ENCODE peak calls at places on chromosomes 16 and 17, in six cellular contexts. One of them, this sample, is unnamed.

GRCh38 chr16:22932032-22932771 is 118.2 kb downstream of the HS3ST2 start:
- DNase-seq in CD8-positive, alpha-beta T cell: no peak
- DNase-seq in IMR-90: no peak
- DNase-seq in neural progenitor cell: no peak
- DNase-seq in cardiac fibroblast: no peak
- DNase-seq in left ventricle myocardium inferior: no peak
- DNase-seq in this sample: no peak

GRCh38 chr17:55676274-55676673 is 46.4 kb downstream of the TMEM100 start:
- DNase-seq in cardiac fibroblast: no peak
- DNase-seq in CD8-positive, alpha-beta T cell: no peak
- DNase-seq in left ventricle myocardium inferior: no peak
- DNase-seq in neural progenitor cell: no peak
- DNase-seq in IMR-90: no peak
- DNase-seq in this sample: no peak

GRCh38 chr17:15513058-15513858 is 45.8 kb upstream of the CDRT4 start:
- DNase-seq in CD8-positive, alpha-beta T cell: no peak
- DNase-seq in left ventricle myocardium inferior: no peak
- DNase-seq in neural progenitor cell: no peak
- DNase-seq in cardiac fibroblast: peak; percentile 58
- DNase-seq in IMR-90: peak; percentile 64
- DNase-seq in this sample: peak; percentile 54

GRCh38 chr17:66398059-66398458 is 95.6 kb downstream of the PRKCA start:
- DNase-seq in cardiac fibroblast: no peak
- DNase-seq in neural progenitor cell: no peak
- DNase-seq in IMR-90: no peak
- DNase-seq in CD8-positive, alpha-beta T cell: no peak
- DNase-seq in left ventricle myocardium inferior: no peak
- DNase-seq in this sample: no peak

GRCh38 chr16:64990101-64990500 is 131.8 kb downstream of the CDH11 start:
- DNase-seq in neural progenitor cell: no peak
- DNase-seq in cardiac fibroblast: no peak
- DNase-seq in CD8-positive, alpha-beta T cell: no peak
- DNase-seq in left ventricle myocardium inferior: no peak
- DNase-seq in IMR-90: no peak
- DNase-seq in this sample: no peak

GRCh38 chr17:29167393-29168078 is 12.7 kb downstream of the MYO18A start:
- DNase-seq in cardiac fibroblast: no peak
- DNase-seq in neural progenitor cell: no peak
- DNase-seq in left ventricle myocardium inferior: no peak
- DNase-seq in CD8-positive, alpha-beta T cell: no peak
- DNase-seq in IMR-90: no peak
- DNase-seq in this sample: no peak

GRCh38 chr16:86026916-86027315 is 128.0 kb downstream of the IRF8 start:
- DNase-seq in left ventricle myocardium inferior: no peak
- DNase-seq in cardiac fibroblast: no peak
- DNase-seq in IMR-90: no peak
- DNase-seq in CD8-positive, alpha-beta T cell: no peak
- DNase-seq in neural progenitor cell: no peak
- DNase-seq in this sample: no peak

GRCh38 chr17:12896386-12896785 is 107.1 kb downstream of the ARHGAP44 start:
- DNase-seq in IMR-90: peak; percentile 2
- DNase-seq in neural progenitor cell: no peak
- DNase-seq in cardiac fibroblast: no peak
- DNase-seq in CD8-positive, alpha-beta T cell: no peak
- DNase-seq in left ventricle myocardium inferior: no peak
- DNase-seq in this sample: no peak

GRCh38 chr16:73713301-73713700 is 583.3 kb upstream of the PSMD7 start:
- DNase-seq in left ventricle myocardium inferior: no peak
- DNase-seq in IMR-90: no peak
- DNase-seq in cardiac fibroblast: no peak
- DNase-seq in neural progenitor cell: no peak
- DNase-seq in CD8-positive, alpha-beta T cell: no peak
- DNase-seq in this sample: no peak

GRCh38 chr16:78815713-78816112 is 716.3 kb downstream of the WWOX start:
- DNase-seq in cardiac fibroblast: no peak
- DNase-seq in IMR-90: no peak
- DNase-seq in left ventricle myocardium inferior: no peak
- DNase-seq in CD8-positive, alpha-beta T cell: no peak
- DNase-seq in neural progenitor cell: no peak
- DNase-seq in this sample: no peak

GRCh38 chr16:85569039-85569614 is 44.0 kb upstream of the GSE1 start:
- DNase-seq in IMR-90: no peak
- DNase-seq in left ventricle myocardium inferior: no peak
- DNase-seq in cardiac fibroblast: no peak
- DNase-seq in neural progenitor cell: no peak
- DNase-seq in CD8-positive, alpha-beta T cell: no peak
- DNase-seq in this sample: no peak

GRCh38 chr16:30368122-30368791 is 2.0 kb downstream of the TBC1D10B start:
- DNase-seq in cardiac fibroblast: peak; percentile 68
- DNase-seq in IMR-90: peak; percentile 59
- DNase-seq in left ventricle myocardium inferior: no peak
- DNase-seq in CD8-positive, alpha-beta T cell: no peak
- DNase-seq in neural progenitor cell: no peak
- DNase-seq in this sample: peak; percentile 74

GRCh38 chr16:30924086-30924714 is 828 bp downstream of the FBXL19 start:
- DNase-seq in CD8-positive, alpha-beta T cell: no peak
- DNase-seq in left ventricle myocardium inferior: no peak
- DNase-seq in cardiac fibroblast: no peak
- DNase-seq in IMR-90: no peak
- DNase-seq in neural progenitor cell: peak; percentile 62
- DNase-seq in this sample: no peak

GRCh38 chr16:12496866-12497265 is 306.8 kb downstream of the CPPED1 start:
- DNase-seq in CD8-positive, alpha-beta T cell: no peak
- DNase-seq in left ventricle myocardium inferior: no peak
- DNase-seq in neural progenitor cell: no peak
- DNase-seq in cardiac fibroblast: no peak
- DNase-seq in IMR-90: no peak
- DNase-seq in this sample: no peak

GRCh38 chr16:88924834-88925539 is 52.0 kb downstream of the CBFA2T3 start:
- DNase-seq in IMR-90: peak; percentile 73
- DNase-seq in left ventricle myocardium inferior: no peak
- DNase-seq in neural progenitor cell: peak; percentile 61
- DNase-seq in cardiac fibroblast: peak; percentile 93
- DNase-seq in CD8-positive, alpha-beta T cell: no peak
- DNase-seq in this sample: peak; percentile 87

GRCh38 chr17:5943232-5943631 is 126.9 kb upstream of the WSCD1 start:
- DNase-seq in IMR-90: no peak
- DNase-seq in cardiac fibroblast: no peak
- DNase-seq in neural progenitor cell: no peak
- DNase-seq in CD8-positive, alpha-beta T cell: no peak
- DNase-seq in left ventricle myocardium inferior: no peak
- DNase-seq in this sample: no peak

DNA sequence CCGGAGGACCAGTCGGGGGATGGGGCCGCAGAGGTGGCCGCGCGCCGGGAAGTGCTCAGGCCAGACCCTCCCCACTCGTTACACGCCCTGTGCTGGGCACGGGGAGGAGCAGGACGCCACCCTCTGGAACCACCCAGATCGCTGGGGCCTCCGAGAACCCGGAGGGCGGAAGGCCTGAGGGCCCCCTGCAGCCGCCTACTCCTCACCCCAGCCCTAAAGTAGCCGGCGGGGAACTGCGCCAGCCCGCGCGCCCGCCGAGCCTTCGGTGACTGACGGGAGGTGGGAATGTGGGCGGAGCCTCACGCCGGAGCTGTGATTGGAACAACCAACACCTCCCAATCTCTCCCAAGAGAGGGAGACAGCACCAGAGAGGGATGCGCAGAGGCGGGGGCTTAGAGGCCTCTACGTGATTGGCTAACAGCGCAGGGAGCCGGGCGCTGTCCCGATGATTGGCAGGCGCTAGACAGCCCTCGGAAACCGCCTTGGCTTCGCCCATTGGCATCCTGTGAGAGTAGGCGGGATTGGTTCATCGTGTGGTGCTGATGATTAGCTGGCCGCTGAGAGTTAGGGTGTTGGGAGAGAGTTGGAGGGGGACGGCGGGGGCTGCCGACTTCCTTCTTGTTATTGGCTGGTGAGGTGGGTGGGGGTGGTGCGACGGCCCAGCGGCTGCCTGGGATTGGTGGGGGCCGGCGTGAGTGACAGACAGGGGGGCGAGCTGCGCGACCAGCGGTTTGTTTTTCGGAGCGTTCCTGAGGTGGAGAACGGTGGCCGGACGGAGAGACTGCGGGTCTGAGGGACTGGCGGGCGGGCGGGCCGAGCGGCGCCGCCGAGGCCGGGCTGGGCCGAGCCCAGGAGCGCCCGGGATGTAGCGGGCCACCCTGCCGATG is at the start of gene MAP3K3:
- DNase-seq in IMR-90: peak; percentile 100
- DNase-seq in left ventricle myocardium inferior: peak; percentile 99
- DNase-seq in cardiac fibroblast: peak; percentile 100
- DNase-seq in neural progenitor cell: peak; percentile 100
- DNase-seq in CD8-positive, alpha-beta T cell: peak; percentile 94
- DNase-seq in this sample: peak; percentile 100
- TF ChIP-seq CTCF in IMR-90: peak; percentile 27
- TF ChIP-seq CTCF in left ventricle myocardium inferior: peak; percentile 31
- TF ChIP-seq CTCF in cardiac fibroblast: no peak
- TF ChIP-seq CTCF in neural progenitor cell: peak; percentile 20
- TF ChIP-seq CTCF in CD8-positive, alpha-beta T cell: no peak
- TF ChIP-seq CTCF in this sample: no peak

GRCh38 chr17:63941162-63941561 is 9.0 kb upstream of the CD79B start:
- DNase-seq in cardiac fibroblast: no peak
- DNase-seq in left ventricle myocardium inferior: no peak
- DNase-seq in neural progenitor cell: no peak
- DNase-seq in CD8-positive, alpha-beta T cell: no peak
- DNase-seq in IMR-90: no peak
- DNase-seq in this sample: no peak

GRCh38 chr17:63941751-63942150 is 9.6 kb upstream of the CD79B start:
- DNase-seq in IMR-90: no peak
- DNase-seq in neural progenitor cell: no peak
- DNase-seq in left ventricle myocardium inferior: no peak
- DNase-seq in CD8-positive, alpha-beta T cell: no peak
- DNase-seq in cardiac fibroblast: no peak
- DNase-seq in this sample: no peak

GRCh38 chr17:63940584-63940983 is 8.5 kb upstream of the CD79B start:
- DNase-seq in neural progenitor cell: no peak
- DNase-seq in left ventricle myocardium inferior: no peak
- DNase-seq in cardiac fibroblast: no peak
- DNase-seq in IMR-90: no peak
- DNase-seq in CD8-positive, alpha-beta T cell: no peak
- DNase-seq in this sample: no peak

GRCh38 chr17:63943745-63944144 is 11.6 kb upstream of the CD79B start:
- DNase-seq in cardiac fibroblast: no peak
- DNase-seq in left ventricle myocardium inferior: no peak
- DNase-seq in CD8-positive, alpha-beta T cell: no peak
- DNase-seq in neural progenitor cell: no peak
- DNase-seq in IMR-90: no peak
- DNase-seq in this sample: no peak

GRCh38 chr17:63942309-63942985 is 10.3 kb upstream of the CD79B start:
- DNase-seq in neural progenitor cell: no peak
- DNase-seq in CD8-positive, alpha-beta T cell: no peak
- DNase-seq in cardiac fibroblast: no peak
- DNase-seq in IMR-90: no peak
- DNase-seq in left ventricle myocardium inferior: no peak
- DNase-seq in this sample: no peak
- H3K4me3 ChIP-seq in neural progenitor cell: no peak overlapping the region
- H3K4me3 ChIP-seq in CD8-positive, alpha-beta T cell: no peak overlapping the region
- H3K4me3 ChIP-seq in cardiac fibroblast: no peak overlapping the region
- H3K4me3 ChIP-seq in IMR-90: no peak overlapping the region
- H3K4me3 ChIP-seq in left ventricle myocardium inferior: no peak overlapping the region
- H3K4me3 ChIP-seq in this sample: no peak overlapping the region

GRCh38 chr17:80337195-80337895 is 76.7 kb downstream of the RNF213 start:
- DNase-seq in left ventricle myocardium inferior: no peak
- DNase-seq in cardiac fibroblast: no peak
- DNase-seq in CD8-positive, alpha-beta T cell: no peak
- DNase-seq in IMR-90: no peak
- DNase-seq in neural progenitor cell: no peak
- DNase-seq in this sample: no peak

GRCh38 chr17:80339731-80340456 is 75.1 kb upstream of the ENDOV start:
- DNase-seq in left ventricle myocardium inferior: no peak
- DNase-seq in neural progenitor cell: no peak
- DNase-seq in cardiac fibroblast: no peak
- DNase-seq in CD8-positive, alpha-beta T cell: no peak
- DNase-seq in IMR-90: no peak
- DNase-seq in this sample: no peak

GRCh38 chr17:80339118-80339517 is 75.8 kb upstream of the ENDOV start:
- DNase-seq in cardiac fibroblast: no peak
- DNase-seq in IMR-90: no peak
- DNase-seq in neural progenitor cell: no peak
- DNase-seq in CD8-positive, alpha-beta T cell: no peak
- DNase-seq in left ventricle myocardium inferior: no peak
- DNase-seq in this sample: no peak
- TF ChIP-seq CTCF in cardiac fibroblast: no peak
- TF ChIP-seq CTCF in IMR-90: no peak
- TF ChIP-seq CTCF in neural progenitor cell: no peak
- TF ChIP-seq CTCF in CD8-positive, alpha-beta T cell: no peak
- TF ChIP-seq CTCF in left ventricle myocardium inferior: no peak
- TF ChIP-seq CTCF in this sample: no peak

DNA sequence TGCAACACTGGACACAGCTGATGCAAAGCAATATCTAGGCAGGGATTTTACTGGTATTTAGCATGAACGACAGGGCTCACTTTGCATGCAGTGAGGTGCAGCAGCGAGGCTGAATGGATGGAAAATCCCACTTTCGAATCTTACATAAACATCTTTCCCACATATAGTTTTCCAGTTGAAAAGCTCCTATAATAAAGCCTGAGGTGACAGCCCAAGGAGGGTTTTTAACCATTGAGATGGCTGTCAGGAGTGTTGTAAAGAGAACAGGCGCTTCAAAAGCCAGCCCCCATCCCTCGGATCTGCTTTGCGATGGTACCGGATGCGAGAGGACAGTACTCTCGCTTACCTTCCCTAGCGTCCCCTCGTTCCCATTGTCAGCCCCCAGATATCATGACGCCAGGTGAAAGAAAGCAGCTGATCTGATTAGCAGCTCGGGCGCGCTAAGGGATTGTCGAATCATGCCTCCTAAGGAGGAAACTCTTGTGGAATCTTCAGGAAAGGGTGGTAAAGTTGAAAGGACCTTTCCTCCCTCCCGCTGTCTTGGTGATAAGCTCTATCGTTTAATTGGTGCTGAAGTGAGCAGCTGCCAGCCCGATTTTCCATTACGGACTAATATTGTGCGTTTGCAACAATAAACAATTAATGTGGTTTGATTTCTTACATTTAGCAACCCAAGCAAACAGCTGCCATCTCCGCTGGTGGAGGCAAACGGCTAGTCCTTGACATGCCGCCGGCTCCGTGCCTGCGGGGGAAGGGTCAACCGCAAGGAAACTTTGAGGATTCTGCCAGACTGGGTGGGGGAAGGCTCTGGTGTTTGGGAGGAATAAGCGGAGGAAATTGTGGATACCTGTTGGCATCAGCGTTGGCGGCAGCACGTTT is 1.8 kb downstream of the CDH8 start:
- DNase-seq in CD8-positive, alpha-beta T cell: no peak
- DNase-seq in cardiac fibroblast: no peak
- DNase-seq in IMR-90: no peak
- DNase-seq in left ventricle myocardium inferior: no peak
- DNase-seq in neural progenitor cell: peak; percentile 66
- DNase-seq in this sample: no peak
- H3K4me3 ChIP-seq in CD8-positive, alpha-beta T cell: no peak overlapping the region
- H3K4me3 ChIP-seq in cardiac fibroblast: no peak overlapping the region
- H3K4me3 ChIP-seq in IMR-90: no peak overlapping the region
- H3K4me3 ChIP-seq in left ventricle myocardium inferior: peak overlapping the region; percentile 62
- H3K4me3 ChIP-seq in neural progenitor cell: peak overlapping the region; percentile 81
- H3K4me3 ChIP-seq in this sample: no peak overlapping the region

DNA sequence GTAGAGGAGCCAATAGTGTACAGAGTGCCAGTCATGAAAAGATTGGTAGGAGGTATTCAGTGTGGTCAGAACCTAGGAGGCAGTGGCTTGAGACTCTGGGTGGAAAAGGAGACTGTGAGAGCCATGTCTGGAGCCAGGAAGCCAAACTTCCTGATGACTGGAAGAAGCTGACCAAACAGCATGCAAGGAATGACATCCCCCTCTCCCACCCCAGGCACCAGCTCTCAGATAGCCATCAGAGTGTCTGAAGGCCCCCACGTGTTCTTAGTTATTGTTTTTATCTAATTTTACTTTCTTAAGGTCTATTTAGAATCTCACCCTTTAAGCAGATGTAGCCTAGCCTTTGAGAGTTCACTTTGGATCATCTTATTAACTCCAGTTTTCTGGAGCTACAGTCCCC is 1.2 kb upstream of the CMTM1 start:
- DNase-seq in IMR-90: no peak
- DNase-seq in left ventricle myocardium inferior: no peak
- DNase-seq in neural progenitor cell: no peak
- DNase-seq in cardiac fibroblast: no peak
- DNase-seq in CD8-positive, alpha-beta T cell: no peak
- DNase-seq in this sample: no peak
- TF ChIP-seq CTCF in IMR-90: no peak
- TF ChIP-seq CTCF in left ventricle myocardium inferior: no peak
- TF ChIP-seq CTCF in neural progenitor cell: no peak
- TF ChIP-seq CTCF in cardiac fibroblast: no peak
- TF ChIP-seq CTCF in CD8-positive, alpha-beta T cell: no peak
- TF ChIP-seq CTCF in this sample: no peak

This sample was measured in fibroblast of mammary gland.